ENCODE peak calls at places on chromosomes 1 and 21, in eight cellular contexts. M is IMR-90; D is aorta; Z is GM23248; E is Peyer's patch; S is colonic mucosa; A is CD8-positive, alpha-beta T cell; P is psoas muscle. C is an unnamed sample.

GRCh38 chr1:234960722-234961467 is 167.7 kb downstream of the TOMM20 start:
- DNase-seq in M (peak; percentile 67), D (no peak), Z (peak; percentile 42), E (peak; percentile 84), S (peak; percentile 85), A (no peak), P (no peak), C (no peak)

GRCh38 chr1:177902151-177902765 is 67.6 kb downstream of the SEC16B start:
- DNase-seq in M (no peak), D (no peak), Z (no peak), E (no peak), S (no peak), A (no peak), P (no peak), C (no peak)

GRCh38 chr21:40512590-40512989 is 334.4 kb downstream of the DSCAM start:
- DNase-seq in M (no peak), D (no peak), Z (no peak), E (no peak), S (no peak), A (no peak), P (no peak), C (no peak)

GRCh38 chr1:36966242-36966641 is 68.1 kb downstream of the GRIK3 start:
- DNase-seq in M (peak; percentile 1), D (no peak), Z (peak; percentile 34), E (no peak), S (no peak), A (no peak), P (no peak), C (no peak)

GRCh38 chr1:42311897-42312296 is 23.1 kb downstream of the FOXJ3 start:
- DNase-seq in M (no peak), D (no peak), Z (no peak), E (no peak), S (no peak), A (no peak), P (no peak), C (no peak)

GRCh38 chr1:48246727-48247126 is 24.2 kb downstream of the SLC5A9 start:
- DNase-seq in M (no peak), D (no peak), Z (no peak), E (peak; percentile 86), S (peak; percentile 89), A (no peak), P (peak; percentile 31), C (no peak)

GRCh38 chr1:31869473-31869872 is 53.7 kb upstream of the SPOCD1 start:
- DNase-seq in M (no peak), D (no peak), Z (no peak), E (no peak), S (no peak), A (no peak), P (no peak), C (no peak)

GRCh38 chr1:46094454-46094853 is 38.0 kb downstream of the PIK3R3 start:
- DNase-seq in M (peak; percentile 20), D (no peak), Z (peak; percentile 12), E (no peak), S (no peak), A (no peak), P (no peak), C (no peak)

GRCh38 chr1:209655412-209655811 is 3.2 kb upstream of the LAMB3 start:
- DNase-seq in M (no peak), D (no peak), Z (no peak), E (no peak), S (no peak), A (no peak), P (no peak), C (no peak)

GRCh38 chr1:206972725-206973124 is 2.5 kb upstream of the FCAMR start:
- DNase-seq in M (no peak), D (no peak), Z (no peak), E (no peak), S (no peak), A (no peak), P (no peak), C (no peak)

GRCh38 chr1:203065191-203065590 is 20.6 kb downstream of the MYOG start:
- DNase-seq in M (no peak), D (no peak), Z (no peak), E (no peak), S (no peak), A (no peak), P (peak; percentile 65), C (no peak)

GRCh38 chr1:218971166-218971565 is 202.5 kb upstream of the LYPLAL1 start:
- DNase-seq in M (peak; percentile 39), D (no peak), Z (no peak), E (no peak), S (no peak), A (no peak), P (no peak), C (no peak)

GRCh38 chr1:87790756-87791155 is 462.1 kb downstream of the LMO4 start:
- DNase-seq in M (no peak), D (no peak), Z (no peak), E (no peak), S (no peak), A (no peak), P (no peak), C (no peak)

GRCh38 chr1:87786861-87787548 is 458.3 kb downstream of the LMO4 start:
- DNase-seq in M (no peak), D (no peak), Z (no peak), E (no peak), S (no peak), A (no peak), P (no peak), C (no peak)

GRCh38 chr1:87787551-87787950 is 458.9 kb downstream of the LMO4 start:
- DNase-seq in M (peak; percentile 80), D (no peak), Z (peak; percentile 38), E (no peak), S (no peak), A (no peak), P (no peak), C (no peak)

GRCh38 chr1:87783315-87783714 is 454.6 kb downstream of the LMO4 start:
- DNase-seq in M (no peak), D (no peak), Z (no peak), E (no peak), S (no peak), A (no peak), P (no peak), C (no peak)

DNA sequence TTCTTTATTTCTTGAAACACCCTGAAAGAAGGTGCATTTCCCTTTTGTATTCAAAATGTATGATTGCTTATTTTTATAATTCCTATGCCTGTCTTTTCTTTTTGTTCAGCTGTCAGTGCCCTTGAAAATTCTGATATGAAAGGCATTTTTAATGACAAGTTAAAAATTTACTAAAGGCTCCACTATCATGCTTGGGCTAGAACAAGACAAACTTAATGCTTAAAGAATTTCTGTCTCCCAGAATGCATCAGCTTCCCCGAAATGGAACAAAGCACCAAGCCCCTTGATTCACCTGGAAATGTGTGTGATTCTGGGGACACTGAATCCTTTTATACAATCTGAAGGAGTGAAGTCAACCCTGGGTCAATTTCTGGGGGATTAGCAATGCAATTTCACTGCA is 457.5 kb downstream of the LMO4 start:
- DNase-seq in M (no peak), D (no peak), Z (no peak), E (no peak), S (no peak), A (no peak), P (no peak), C (no peak)
- H3K9me3 ChIP-seq in M (no peaks in the 10 kb centered on the region), D (no peaks in the 10 kb centered on the region), Z (no peaks in the 10 kb centered on the region), E (no peaks in the 10 kb centered on the region), S (no peaks in the 10 kb centered on the region), A (no peaks in the 10 kb centered on the region), P (no peaks in the 10 kb centered on the region), C (no peaks in the 10 kb centered on the region)

GRCh38 chr21:32956257-32956656 is 69.5 kb upstream of the OLIG2 start:
- DNase-seq in M (no peak), D (no peak), Z (no peak), E (no peak), S (no peak), A (no peak), P (no peak), C (no peak)

GRCh38 chr21:32955307-32955937 is 70.3 kb upstream of the OLIG2 start:
- DNase-seq in M (no peak), D (no peak), Z (no peak), E (no peak), S (no peak), A (no peak), P (no peak), C (no peak)

GRCh38 chr21:32951041-32951440 is 74.7 kb upstream of the OLIG2 start:
- DNase-seq in M (no peak), D (no peak), Z (no peak), E (no peak), S (no peak), A (no peak), P (no peak), C (no peak)

GRCh38 chr21:32958288-32958992 is 67.3 kb upstream of the OLIG2 start:
- DNase-seq in M (no peak), D (no peak), Z (no peak), E (no peak), S (no peak), A (no peak), P (no peak), C (no peak)

GRCh38 chr21:32954353-32954752 is 71.4 kb upstream of the OLIG2 start:
- DNase-seq in M (no peak), D (no peak), Z (no peak), E (no peak), S (no peak), A (no peak), P (no peak), C (no peak)
- H3K27me3 ChIP-seq in M (peaks cover 47% of the 10 kb centered on the region), D (peaks cover 3% of the 10 kb centered on the region), Z (peaks cover 74% of the 10 kb centered on the region), E (no peaks in the 10 kb centered on the region), S (no peaks in the 10 kb centered on the region), A (no peaks in the 10 kb centered on the region), P (no peaks in the 10 kb centered on the region), C (no peaks in the 10 kb centered on the region)

GRCh38 chr1:25845664-25846063 is 13.6 kb downstream of the AUNIP start:
- DNase-seq in M (no peak), D (no peak), Z (no peak), E (no peak), S (no peak), A (no peak), P (no peak), C (no peak)
- H3K36me3 ChIP-seq in M (no peaks in the 10 kb centered on the region), D (no peaks in the 10 kb centered on the region), Z (no peaks in the 10 kb centered on the region), E (no peaks in the 10 kb centered on the region), S (no peaks in the 10 kb centered on the region), A (no peaks in the 10 kb centered on the region), P (no peaks in the 10 kb centered on the region), C (no peaks in the 10 kb centered on the region)

GRCh38 chr1:111541721-111542120 is 38.3 kb upstream of the ADORA3 start:
- DNase-seq in M (peak; percentile 37), D (no peak), Z (peak; percentile 39), E (no peak), S (no peak), A (no peak), P (no peak), C (no peak)
- H3K9me3 ChIP-seq in M (no peaks in the 10 kb centered on the region), D (no peaks in the 10 kb centered on the region), Z (no peaks in the 10 kb centered on the region), E (no peaks in the 10 kb centered on the region), S (no peaks in the 10 kb centered on the region), A (no peaks in the 10 kb centered on the region), P (no peaks in the 10 kb centered on the region), C (no peaks in the 10 kb centered on the region)